ENCODE peak calls at places on chromosomes 4 and X, in seven cellular contexts. J is cardiac muscle cell; X is transverse colon; D is GM12878; G is CD8-positive, alpha-beta T cell; E is heart right ventricle; O is suprapubic skin. I is an unnamed sample.

GRCh38 chrX:119407681-119408080 is 8.5 kb downstream of the SLC25A43 start:
- DNase-seq in X (no peak), O (no peak), G (no peak), J (no peak), D (no peak), E (no peak), I (peak; percentile 27)

GRCh38 chrX:136028383-136028984 is 43.2 kb downstream of the SLC9A6 start:
- DNase-seq in J (peak; percentile 39), X (no peak), D (no peak), E (no peak), O (no peak), G (no peak), I (peak; percentile 50)

GRCh38 chr4:21507439-21507838 is 441.1 kb downstream of the KCNIP4 start:
- DNase-seq in G (no peak), D (no peak), O (no peak), X (no peak), E (no peak), J (no peak), I (no peak)

GRCh38 chrX:30653415-30654131 is at the start of gene GK:
- DNase-seq in J (peak; percentile 34), D (no peak), O (peak; percentile 67), E (peak; percentile 15), G (no peak), X (peak; percentile 19), I (no peak)

GRCh38 chr4:66097271-66097670 is 427.0 kb upstream of the EPHA5 start:
- DNase-seq in D (no peak), G (no peak), J (no peak), O (no peak), X (no peak), E (no peak), I (no peak)

GRCh38 chr4:81724925-81725329 is 253.2 kb upstream of the RASGEF1B start:
- DNase-seq in E (peak; percentile 15), O (peak; percentile 81), G (no peak), X (peak; percentile 53), D (peak; percentile 3), J (no peak), I (no peak)

GRCh38 chrX:67961516-67961915 is 417.7 kb downstream of the AR start:
- DNase-seq in G (no peak), X (no peak), E (no peak), J (no peak), D (no peak), O (no peak), I (no peak)

GRCh38 chr4:6953751-6954380 is 44.2 kb downstream of the TBC1D14 start:
- DNase-seq in J (peak; percentile 73), X (peak; percentile 91), O (peak; percentile 92), E (peak; percentile 82), G (no peak), D (no peak), I (peak; percentile 68)

GRCh38 chrX:121581885-121582284 is 534.5 kb downstream of the GLUD2 start:
- DNase-seq in E (no peak), X (no peak), J (peak; percentile 5), D (no peak), O (no peak), G (no peak), I (no peak)

GRCh38 chrX:151889451-151889850 is 23.2 kb upstream of the MAGEA4 start:
- DNase-seq in X (no peak), E (no peak), O (no peak), D (no peak), G (no peak), J (no peak), I (no peak)

GRCh38 chrX:87900320-87900908 is 382.8 kb downstream of the KLHL4 start:
- DNase-seq in X (no peak), O (no peak), G (no peak), J (no peak), E (no peak), D (peak; percentile 50), I (no peak)

GRCh38 chr4:4857809-4858508 is 1.5 kb upstream of the MSX1 start:
- DNase-seq in J (no peak), D (no peak), G (no peak), X (no peak), E (no peak), O (no peak), I (no peak)

GRCh38 chr4:56434599-56435000 is 815 bp downstream of the PPAT start:
- DNase-seq in X (no peak), O (no peak), E (no peak), G (no peak), D (no peak), J (peak; percentile 82), I (peak; percentile 50)

GRCh38 chr4:122776916-122777315 is 44.4 kb downstream of the BBS12 start:
- DNase-seq in D (no peak), E (no peak), G (no peak), J (no peak), X (peak; percentile 65), O (no peak), I (no peak)

GRCh38 chr4:8710946-8711345 is 118.4 kb downstream of the CPZ start:
- DNase-seq in G (no peak), O (peak; percentile 34), D (no peak), E (no peak), X (peak; percentile 2), J (no peak), I (no peak)

GRCh38 chrX:11558972-11559371 is 106.7 kb downstream of the ARHGAP6 start:
- DNase-seq in O (no peak), E (no peak), X (peak; percentile 12), D (no peak), J (no peak), G (peak; percentile 0), I (no peak)

GRCh38 chr4:168600796-168601583 is 104.1 kb downstream of the PALLD start:
- DNase-seq in O (no peak), J (no peak), D (no peak), X (no peak), G (no peak), E (no peak), I (no peak)

GRCh38 chr4:122873752-122874151 is 47.1 kb downstream of the FGF2 start:
- DNase-seq in G (no peak), J (no peak), X (no peak), D (no peak), O (no peak), E (no peak), I (peak; percentile 91)

GRCh38 chr4:10172278-10173038 is 55.9 kb upstream of the WDR1 start:
- DNase-seq in D (no peak), G (no peak), E (peak; percentile 19), X (no peak), O (no peak), J (no peak), I (no peak)

GRCh38 chr4:15797320-15797719 is 19.2 kb downstream of the CD38 start:
- DNase-seq in O (no peak), X (no peak), G (no peak), J (no peak), E (no peak), D (no peak), I (no peak)

GRCh38 chr4:15794905-15795304 is 16.8 kb downstream of the CD38 start:
- DNase-seq in O (no peak), D (no peak), E (no peak), J (no peak), G (no peak), X (no peak), I (peak; percentile 47)

GRCh38 chr4:15792974-15793373 is 14.8 kb downstream of the CD38 start:
- DNase-seq in O (no peak), D (no peak), E (no peak), J (no peak), X (no peak), G (no peak), I (no peak)

GRCh38 chr4:15794432-15794831 is 16.3 kb downstream of the CD38 start:
- DNase-seq in O (no peak), J (no peak), G (no peak), E (no peak), D (no peak), X (no peak), I (no peak)

GRCh38 chr4:15793506-15794363 is 15.6 kb downstream of the CD38 start:
- DNase-seq in X (no peak), J (no peak), G (no peak), E (no peak), O (no peak), D (no peak), I (no peak)
- H3K27ac ChIP-seq in X (no peak overlapping the region), J (no peak overlapping the region), G (no peak overlapping the region), E (no peak overlapping the region), O (no peak overlapping the region), D (no peak overlapping the region), I (no peak overlapping the region)

GRCh38 chrX:132662844-132663243 is 174.0 kb upstream of the MBNL3 start:
- DNase-seq in E (no peak), G (no peak), O (no peak), J (no peak), X (peak; percentile 6), D (no peak), I (no peak)
- H3K27ac ChIP-seq in E (no peak overlapping the region), G (no peak overlapping the region), O (no peak overlapping the region), J (no peak overlapping the region), X (no peak overlapping the region), D (no peak overlapping the region), I (no peak overlapping the region)

GRCh38 chrX:12975999-12976558 is 1.2 kb downstream of the TMSB4X start:
- DNase-seq in J (peak; percentile 32), O (peak; percentile 72), G (no peak), D (no peak), E (no peak), X (no peak), I (peak; percentile 27)

GRCh38 chrX:12974797-12975669 is at the start of gene TMSB4X:
- DNase-seq in J (peak; percentile 74), X (peak; percentile 89), G (peak; percentile 65), E (peak; percentile 83), D (no peak), O (peak; percentile 91), I (peak; percentile 59)

GRCh38 chrX:12974217-12974796 is 603 bp upstream of the TMSB4X start:
- DNase-seq in J (no peak), O (peak; percentile 87), X (peak; percentile 74), G (no peak), E (peak; percentile 63), D (no peak), I (peak; percentile 57)

GRCh38 chrX:12973561-12974216 is 1.2 kb upstream of the TMSB4X start:
- DNase-seq in D (no peak), O (peak; percentile 69), J (no peak), X (no peak), E (no peak), G (no peak), I (no peak)

DNA sequence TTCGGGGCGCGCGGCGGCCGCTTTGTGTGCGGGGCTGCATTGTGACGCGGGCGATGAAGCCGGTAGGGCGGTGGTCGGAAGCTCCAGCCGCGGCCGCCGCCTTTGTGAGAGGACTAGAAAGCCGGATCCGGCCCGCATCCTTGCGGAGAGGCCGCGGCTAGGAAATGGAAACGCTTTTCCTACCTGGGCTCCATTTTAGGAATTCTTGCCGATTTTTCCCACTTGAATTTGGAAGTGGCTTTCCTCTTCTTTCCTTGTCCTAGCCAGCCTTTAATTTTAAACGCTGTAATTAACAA is 708 bp downstream of the TMSB4X start:
- DNase-seq in G (no peak), E (peak; percentile 35), X (no peak), O (no peak), D (no peak), J (peak; percentile 54), I (no peak)
- H3K27ac ChIP-seq in G (peak overlapping the region; percentile 99), E (peak overlapping the region; percentile 99), X (peak overlapping the region; percentile 92), O (peak overlapping the region; percentile 98), D (peak overlapping the region; percentile 90), J (peak overlapping the region; percentile 36), I (peak overlapping the region; percentile 94)

DNA sequence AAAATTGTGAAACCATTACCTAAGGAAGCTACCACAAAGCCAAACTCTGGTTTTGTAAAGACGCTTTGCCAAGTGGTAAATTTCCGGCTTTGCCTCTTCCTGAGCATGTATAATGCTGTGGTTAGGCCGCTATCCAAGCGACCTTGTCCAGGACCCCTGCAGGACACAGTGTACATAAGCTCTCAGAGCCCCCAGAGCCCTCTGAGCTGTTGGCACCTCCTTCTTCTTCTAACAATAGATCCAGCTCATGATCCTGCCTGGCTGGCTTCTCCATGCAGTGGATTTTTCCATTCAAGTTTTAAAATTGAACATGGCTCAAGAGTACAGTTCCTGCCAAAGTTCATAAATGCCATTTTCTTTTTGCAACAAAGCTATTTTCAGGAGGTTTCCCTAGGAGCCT is 326.7 kb downstream of the MAPK10 start:
- DNase-seq in J (peak; percentile 86), O (peak; percentile 63), G (no peak), D (no peak), E (peak; percentile 25), X (peak; percentile 9), I (peak; percentile 90)
- H3K27ac ChIP-seq in J (peak overlapping the region; percentile 54), O (peak overlapping the region; percentile 86), G (no peak overlapping the region), D (no peak overlapping the region), E (peak overlapping the region; percentile 1), X (peak overlapping the region; percentile 67), I (peak overlapping the region; percentile 77)

I was measured in astrocyte.